ENCODE peak calls at places on chromosomes 12 and 14, in eight cellular contexts. G, C, P, O, D, K, Q and Y are unnamed samples.
A peak's percentile ranks its signal among the peaks of the same experiment; 100 is the strongest.

GRCh38 chr14:61145258-61145902 is 135.8 kb downstream of the TMEM30B start:
- DNase-seq in G (no peak), C (no peak), P (no peak), O (no peak), D (no peak), K (peak; percentile 88), Q (peak; percentile 91), Y (no peak)

GRCh38 chr12:64752833-64753238 is 6.4 kb downstream of the GNS start:
- DNase-seq in G (no peak), C (no peak), P (no peak), O (no peak), D (no peak), K (no peak), Q (no peak), Y (no peak)

GRCh38 chr14:58243790-58244555 is 670 bp upstream of the PSMA3 start:
- DNase-seq in G (no peak), C (no peak), P (no peak), O (no peak), D (peak; percentile 27), K (peak; percentile 17), Q (peak; percentile 64), Y (no peak)

GRCh38 chr14:49769581-49770211 is 1.7 kb downstream of the KLHDC2 start:
- DNase-seq in G (no peak), C (no peak), P (no peak), O (no peak), D (peak; percentile 61), K (no peak), Q (no peak), Y (no peak)

GRCh38 chr14:69667938-69668336 is 56.5 kb downstream of the SUSD6 start:
- DNase-seq in G (no peak), C (no peak), P (no peak), O (no peak), D (no peak), K (no peak), Q (no peak), Y (no peak)

GRCh38 chr14:22791302-22791701 is 23.9 kb downstream of the SLC7A7 start:
- DNase-seq in G (no peak), C (no peak), P (no peak), O (no peak), D (no peak), K (peak; percentile 69), Q (peak; percentile 67), Y (no peak)

GRCh38 chr12:41661141-41661540 is 473.0 kb downstream of the PDZRN4 start:
- DNase-seq in G (no peak), C (no peak), P (no peak), O (no peak), D (no peak), K (no peak), Q (no peak), Y (no peak)

GRCh38 chr14:87888136-87888999 is 104.6 kb downstream of the GALC start:
- DNase-seq in G (peak; percentile 77), C (no peak), P (no peak), O (no peak), D (peak; percentile 63), K (peak; percentile 42), Q (peak; percentile 4), Y (no peak)